ENCODE peak calls at places on chromosomes 13 and 19, in five cellular contexts. J is heart left ventricle, H is Peyer's patch, P is tibial nerve, D is ovary. B is an unnamed sample.

GRCh38 chr19:10020851-10021250 is 7.6 kb downstream of the RDH8 start:
- DNase-seq in P (no peak), H (no peak), D (no peak), J (no peak), B (no peak)

GRCh38 chr19:43700368-43701015 is 15.4 kb upstream of the IRGC start:
- DNase-seq in J (peak), P (peak), D (peak), H (peak), B (peak)

GRCh38 chr13:91123456-91124127 is 223.9 kb upstream of the MIR17HG start:
- DNase-seq in D (no peak), H (no peak), P (no peak), J (no peak), B (no peak)

GRCh38 chr19:27580906-27581305 is 1632.0 kb downstream of the UQCRFS1 start:
- DNase-seq in D (no peak), H (no peak), P (no peak), J (no peak), B (no peak)

GRCh38 chr13:113116871-113117271 is 5.7 kb upstream of the F10 start:
- DNase-seq in J (no peak), P (no peak), D (peak), H (no peak), B (peak)

GRCh38 chr13:82766732-82767321 is 1115.4 kb downstream of the SLITRK1 start:
- DNase-seq in J (no peak), H (no peak), P (no peak), D (no peak), B (no peak)

GRCh38 chr19:56933014-56933705 is 92.6 kb upstream of the PEG3 start:
- DNase-seq in P (no peak), J (no peak), H (no peak), D (no peak), B (no peak)

GRCh38 chr13:36986462-36987240 is 12.5 kb downstream of the ALG5 start:
- DNase-seq in H (no peak), D (no peak), J (no peak), P (no peak), B (no peak)

GRCh38 chr13:72186730-72187422 is 319.9 kb upstream of the DACH1 start:
- DNase-seq in H (no peak), D (no peak), P (no peak), J (no peak), B (no peak)

GRCh38 chr13:21058361-21058760 is 3.0 kb downstream of the LATS2 start:
- DNase-seq in D (no peak), P (no peak), J (no peak), H (no peak), B (no peak)

GRCh38 chr13:112653821-112654220 is 36.0 kb upstream of the ATP11A start:
- DNase-seq in H (no peak), J (no peak), P (no peak), D (no peak), B (no peak)

GRCh38 chr19:46613525-46613924 is 11.4 kb downstream of the PTGIR start:
- DNase-seq in J (no peak), P (no peak), D (no peak), H (no peak), B (no peak)

GRCh38 chr13:103531278-103531677 is 465.1 kb upstream of the SLC10A2 start:
- DNase-seq in P (no peak), D (no peak), H (no peak), J (no peak), B (no peak)

GRCh38 chr19:8185343-8186068 is 23.7 kb upstream of the CERS4 start:
- DNase-seq in H (no peak), D (no peak), P (no peak), J (no peak), B (no peak)

GRCh38 chr19:16445238-16446107 is 26.3 kb downstream of the EPS15L1 start:
- DNase-seq in P (no peak), H (peak), J (no peak), D (no peak), B (no peak)

GRCh38 chr19:16446108-16447014 is 25.4 kb downstream of the EPS15L1 start:
- DNase-seq in H (peak), J (no peak), P (no peak), D (no peak), B (no peak)

GRCh38 chr19:16444273-16444597 is 27.5 kb downstream of the EPS15L1 start:
- DNase-seq in P (no peak), H (no peak), D (no peak), J (no peak), B (no peak)

GRCh38 chr19:16449330-16449961 is 22.3 kb downstream of the EPS15L1 start:
- DNase-seq in H (no peak), P (no peak), D (no peak), J (no peak), B (no peak)

GRCh38 chr19:16447015-16447384 is 24.8 kb downstream of the EPS15L1 start:
- DNase-seq in J (peak), H (peak), P (peak), D (peak), B (peak)
- TF ChIP-seq POLR2A in J (peak), H (no peak), P (peak), D (no peak), B (no peak)

GRCh38 chr19:55468054-55468393 is 3.5 kb upstream of the C19orf85 start:
- DNase-seq in P (no peak), H (no peak), J (no peak), D (no peak), B (no peak)
- TF ChIP-seq POLR2A in P (no peak), H (no peak), J (no peak), D (no peak), B (no peak)

GRCh38 chr13:44238011-44238421 is 135.6 kb upstream of the SERP2 start:
- DNase-seq in P (no peak), J (no peak), H (no peak), D (no peak), B (no peak)

GRCh38 chr13:44236370-44236769 is 137.3 kb upstream of the SERP2 start:
- DNase-seq in P (peak), J (no peak), D (no peak), H (no peak), B (peak)

GRCh38 chr13:44240611-44241010 is 133.0 kb upstream of the SERP2 start:
- DNase-seq in H (no peak), P (no peak), J (no peak), D (no peak), B (no peak)

GRCh38 chr13:44234566-44234965 is 139.1 kb upstream of the SERP2 start:
- DNase-seq in H (no peak), J (no peak), D (no peak), P (no peak), B (no peak)

GRCh38 chr13:44237276-44237767 is 136.3 kb upstream of the SERP2 start:
- DNase-seq in P (peak), D (peak), H (peak), J (peak), B (peak)
- TF ChIP-seq POLR2A in P (peak), D (no peak), H (no peak), J (peak), B (no peak)

DNA sequence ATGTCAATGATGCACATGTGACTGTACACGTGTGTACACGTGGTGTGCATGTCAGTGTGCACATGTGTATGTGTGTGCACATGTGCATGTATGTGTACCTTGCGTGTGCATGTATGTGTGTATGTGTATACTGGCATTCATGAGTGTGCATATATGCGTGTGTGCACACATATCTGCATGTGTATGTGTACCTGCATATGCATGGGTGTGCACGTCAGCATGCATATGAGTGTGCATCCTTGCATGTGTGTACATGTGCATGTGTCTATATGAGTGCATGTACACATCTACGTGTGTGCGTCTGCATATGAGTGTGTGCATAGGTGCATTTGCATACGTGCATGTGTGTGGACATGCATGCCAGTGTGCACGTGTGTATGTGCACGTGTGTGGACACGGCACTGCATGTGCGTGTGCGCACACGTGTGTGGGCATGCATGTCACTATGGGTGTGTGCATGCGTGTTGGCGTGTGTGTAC is 48.5 kb downstream of the GADD45B start:
- DNase-seq in H (no peak), P (no peak), J (no peak), D (no peak), B (no peak)
- TF ChIP-seq POLR2A in H (no peak), P (no peak), J (no peak), D (no peak), B (no peak)

GRCh38 chr19:16091546-16092475 is 15.5 kb downstream of the TPM4 start:
- DNase-seq in P (no peak), J (no peak), D (no peak), H (no peak), B (no peak)
- TF ChIP-seq POLR2A in P (no peak), J (no peak), D (no peak), H (no peak), B (no peak)

GRCh38 chr19:3065675-3066357 is 3.5 kb upstream of the TLE5 start:
- DNase-seq in P (no peak), H (peak), J (no peak), D (no peak), B (no peak)
- TF ChIP-seq POLR2A in P (no peak), H (no peak), J (no peak), D (no peak), B (no peak)

DNA sequence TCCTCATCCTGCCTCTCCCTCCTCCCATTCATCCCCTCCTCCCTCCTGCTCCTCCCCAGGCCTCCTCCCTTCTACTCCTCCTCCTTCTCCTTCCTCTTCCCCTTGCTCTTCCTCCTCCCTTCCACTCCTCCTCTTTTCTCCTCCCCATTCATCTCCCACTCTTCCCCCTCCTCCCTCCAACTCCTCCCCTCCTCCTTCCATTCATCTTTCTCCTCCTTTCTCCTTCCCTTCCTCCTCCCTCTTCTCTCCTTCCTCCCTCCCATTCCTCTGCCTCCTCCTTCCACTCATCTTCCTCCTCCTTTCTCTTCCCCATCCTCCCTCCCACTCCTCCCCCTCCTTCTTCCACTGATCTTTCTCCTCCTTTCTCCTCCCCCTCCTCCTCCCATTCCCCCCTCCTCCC is 27.9 kb downstream of the NCAN start:
- DNase-seq in J (no peak), D (no peak), P (no peak), H (no peak), B (no peak)
- TF ChIP-seq POLR2A in J (no peak), D (no peak), P (no peak), H (no peak), B (no peak)

GRCh38 chr13:42703740-42704139 is 77.6 kb upstream of the FAM216B start:
- DNase-seq in D (no peak), P (no peak), J (no peak), H (no peak), B (no peak)
- TF ChIP-seq POLR2A in D (no peak), P (no peak), J (no peak), H (no peak), B (no peak)

GRCh38 chr19:47891622-47891922 is 5.5 kb upstream of the SULT2A1 start:
- DNase-seq in P (no peak), J (no peak), D (no peak), H (peak), B (no peak)
- TF ChIP-seq POLR2A in P (no peak), J (no peak), D (no peak), H (no peak), B (no peak)

DNA sequence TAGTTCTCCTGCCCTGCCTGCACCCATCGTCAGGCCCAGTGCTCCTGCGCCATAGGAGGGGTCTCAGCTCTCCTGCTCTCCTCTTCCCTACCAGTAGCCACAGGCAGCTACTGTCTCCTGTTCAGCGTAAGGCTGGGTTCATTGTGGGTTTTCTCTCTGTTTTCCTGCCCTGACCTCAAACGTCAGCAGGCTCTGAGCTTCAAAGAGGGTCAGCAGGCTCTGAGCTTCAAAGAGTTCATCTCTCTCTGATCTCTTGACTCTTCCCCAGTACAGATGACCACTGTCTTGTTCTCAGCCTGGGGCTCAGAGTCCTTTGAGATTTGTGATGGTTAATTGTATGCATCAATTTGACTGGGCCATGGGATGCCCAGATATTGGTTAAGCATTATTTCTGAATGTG is 4.6 kb upstream of the CPB2 start:
- DNase-seq in H (no peak), P (no peak), J (no peak), D (no peak), B (no peak)
- TF ChIP-seq POLR2A in H (no peak), P (no peak), J (no peak), D (no peak), B (no peak)